ENCODE peak calls at places on chromosomes 16 and 17, in five cellular contexts. W, E, B, O and Y are unnamed samples.

GRCh38 chr17:37848690-37849616 is 75.3 kb upstream of the TBC1D3K start:
- DNase-seq in B (no peak), E (no peak), O (no peak), W (peak), Y (no peak)

GRCh38 chr17:2075336-2076056 is 20.6 kb downstream of the HIC1 start:
- DNase-seq in W (peak), B (no peak), O (no peak), E (no peak), Y (no peak)

GRCh38 chr17:42819939-42820535 is 4.0 kb downstream of the BECN1 start:
- DNase-seq in O (peak), E (peak), W (peak), B (peak), Y (peak)

GRCh38 chr16:57263585-57264351 is 18.7 kb downstream of the ARL2BP start:
- DNase-seq in B (no peak), W (no peak), O (no peak), E (no peak), Y (no peak)

GRCh38 chr16:79089735-79090284 is 510.7 kb downstream of the MAF start:
- DNase-seq in E (no peak), B (no peak), O (peak), W (no peak), Y (no peak)

GRCh38 chr16:426115-426905 is 861 bp downstream of the RAB11FIP3 start:
- DNase-seq in E (no peak), W (peak), O (no peak), B (no peak), Y (no peak)

GRCh38 chr16:50207652-50208051 is 54.5 kb downstream of the TENT4B start:
- DNase-seq in O (no peak), E (no peak), B (no peak), W (peak), Y (no peak)

GRCh38 chr16:75234856-75235696 is 16.3 kb downstream of the CTRB1 start:
- DNase-seq in E (no peak), B (no peak), O (no peak), W (no peak), Y (no peak)

GRCh38 chr17:81329279-81329926 is 34.3 kb upstream of the SLC38A10 start:
- DNase-seq in W (peak), O (no peak), E (peak), B (no peak), Y (peak)

GRCh38 chr16:86668136-86668535 is 89.8 kb downstream of the FOXL1 start:
- DNase-seq in W (peak), B (no peak), E (no peak), O (no peak), Y (no peak)

GRCh38 chr17:44191389-44191788 is 4.6 kb downstream of the TMUB2 start:
- DNase-seq in E (no peak), W (no peak), B (no peak), O (no peak), Y (no peak)

GRCh38 chr17:78988152-78988551 is 8.4 kb upstream of the LGALS3BP start:
- DNase-seq in E (no peak), O (no peak), W (no peak), B (no peak), Y (no peak)

GRCh38 chr16:50862818-50863672 is 121.2 kb downstream of the CYLD start:
- DNase-seq in E (no peak), O (no peak), W (no peak), B (no peak), Y (no peak)

GRCh38 chr16:9364721-9365693 is 273.6 kb downstream of the HAPSTR1 start:
- DNase-seq in W (no peak), B (no peak), O (no peak), E (no peak), Y (peak)

GRCh38 chr17:7184091-7184488 is 4.9 kb upstream of the ASGR1 start:
- DNase-seq in B (no peak), E (peak), W (no peak), O (no peak), Y (peak)

GRCh38 chr17:79125503-79125902 is 50.9 kb downstream of the ENGASE start:
- DNase-seq in E (peak), O (no peak), W (no peak), B (no peak), Y (no peak)